ENCODE peak calls at places on chromosome 21, in five cellular contexts. Y, P, G, M and Z are unnamed samples.

GRCh38 chr21:32524010-32524719 is 61.2 kb downstream of the TCP10L start:
- DNase-seq in P (no peak), Y (peak; percentile 34), G (peak; percentile 80), M (peak; percentile 30), Z (no peak)

GRCh38 chr21:29376556-29376955 is 77.8 kb downstream of the BACH1 start:
- DNase-seq in Y (peak; percentile 36), G (no peak), P (peak; percentile 69), M (no peak), Z (peak; percentile 44)

GRCh38 chr21:27155130-27155500 is 188.2 kb upstream of the ADAMTS5 start:
- DNase-seq in P (no peak), Y (no peak), M (no peak), G (no peak), Z (no peak)

GRCh38 chr21:43815107-43815742 is 25.8 kb downstream of the RRP1 start:
- DNase-seq in M (no peak), G (no peak), P (no peak), Y (no peak), Z (peak; percentile 45)

GRCh38 chr21:31132574-31133242 is 94.4 kb upstream of the KRTAP19-8 start:
- DNase-seq in P (no peak), Y (no peak), M (no peak), G (no peak), Z (no peak)

GRCh38 chr21:14957836-14958235 is 107.0 kb downstream of the NRIP1 start:
- DNase-seq in P (no peak), M (no peak), G (no peak), Y (no peak), Z (no peak)

GRCh38 chr21:44965251-44966022 is 25.6 kb downstream of the SLX9 start:
- DNase-seq in P (peak; percentile 68), G (no peak), M (no peak), Y (peak; percentile 41), Z (no peak)

GRCh38 chr21:20591294-20591693 is 406.9 kb upstream of the NCAM2 start:
- DNase-seq in Y (no peak), M (no peak), G (no peak), P (no peak), Z (no peak)

GRCh38 chr21:34801519-34802132 is 132.8 kb downstream of the CLIC6 start:
- DNase-seq in M (no peak), P (no peak), G (no peak), Y (peak; percentile 28), Z (peak; percentile 31)

GRCh38 chr21:17848228-17848627 is 29.1 kb upstream of the C21orf91 start:
- DNase-seq in M (peak; percentile 66), P (no peak), Y (peak; percentile 56), G (peak; percentile 75), Z (no peak)

GRCh38 chr21:16037386-16037785 is 307.6 kb downstream of the USP25 start:
- DNase-seq in P (peak; percentile 27), Y (no peak), G (no peak), M (no peak), Z (peak; percentile 27)

GRCh38 chr21:33901421-33902288 is 13.9 kb downstream of the ATP5PO start:
- DNase-seq in P (peak; percentile 32), G (no peak), M (no peak), Y (peak; percentile 48), Z (peak; percentile 15)

GRCh38 chr21:25506887-25507286 is 100.4 kb downstream of the MRPL39 start:
- DNase-seq in M (peak; percentile 57), P (no peak), Y (peak; percentile 6), G (no peak), Z (no peak)

GRCh38 chr21:45607021-45607921 is 36.3 kb upstream of the PCBP3 start:
- DNase-seq in Y (no peak), P (no peak), M (peak; percentile 24), G (no peak), Z (no peak)

GRCh38 chr21:45432575-45433255 is 27.8 kb downstream of the COL18A1 start:
- DNase-seq in P (no peak), G (no peak), M (no peak), Y (no peak), Z (no peak)

GRCh38 chr21:43775190-43775589 is 918 bp downstream of the CSTB start:
- DNase-seq in G (no peak), P (no peak), M (no peak), Y (no peak), Z (no peak)

GRCh38 chr21:41805038-41805437 is 38.2 kb upstream of the RIPK4 start:
- DNase-seq in P (no peak), M (no peak), G (no peak), Y (no peak), Z (no peak)

GRCh38 chr21:25689226-25689625 is 45.5 kb downstream of the ATP5PF start:
- DNase-seq in Y (no peak), M (no peak), G (no peak), P (no peak), Z (peak; percentile 36)

GRCh38 chr21:45414396-45415187 is 9.6 kb downstream of the COL18A1 start:
- DNase-seq in Y (no peak), P (no peak), M (no peak), G (no peak), Z (no peak)

GRCh38 chr21:38389891-38390290 is 108.4 kb downstream of the ERG start:
- DNase-seq in Y (no peak), M (no peak), P (no peak), G (no peak), Z (no peak)

GRCh38 chr21:42533963-42534355 is 20.3 kb downstream of the SLC37A1 start:
- DNase-seq in G (no peak), M (no peak), Y (no peak), P (no peak), Z (no peak)

GRCh38 chr21:35333831-35334593 is 284.9 kb upstream of the RUNX1 start:
- DNase-seq in P (peak; percentile 72), M (no peak), G (no peak), Y (no peak), Z (peak; percentile 19)

GRCh38 chr21:18622383-18622782 is 218.8 kb upstream of the TMPRSS15 start:
- DNase-seq in P (no peak), Y (no peak), G (no peak), M (no peak), Z (no peak)